ENCODE peak calls at places on chromosomes 11 and 22, in five cellular contexts. One of them, this sample, is unnamed.

GRCh38 chr11:43644626-43645299 is 35.8 kb upstream of the HSD17B12 start:
- DNase-seq in thoracic aorta: no peak
- DNase-seq in heart left ventricle: no peak
- DNase-seq in astrocyte: peak
- DNase-seq in upper lobe of right lung: no peak
- DNase-seq in this sample: no peak

GRCh38 chr22:32695451-32695891 is 106.0 kb upstream of the TIMP3 start:
- DNase-seq in thoracic aorta: no peak
- DNase-seq in heart left ventricle: no peak
- DNase-seq in astrocyte: peak
- DNase-seq in upper lobe of right lung: no peak
- DNase-seq in this sample: peak

GRCh38 chr11:64356498-64357411 is 2.2 kb upstream of the RPS6KA4 start:
- DNase-seq in thoracic aorta: no peak
- DNase-seq in heart left ventricle: no peak
- DNase-seq in astrocyte: no peak
- DNase-seq in upper lobe of right lung: peak
- DNase-seq in this sample: no peak

GRCh38 chr11:129813216-129813791 is 2.3 kb upstream of the TMEM45B start:
- DNase-seq in thoracic aorta: no peak
- DNase-seq in heart left ventricle: no peak
- DNase-seq in astrocyte: no peak
- DNase-seq in upper lobe of right lung: no peak
- DNase-seq in this sample: no peak

GRCh38 chr11:64165482-64165841 is 451 bp downstream of the MACROD1 start:
- DNase-seq in thoracic aorta: no peak
- DNase-seq in heart left ventricle: no peak
- DNase-seq in astrocyte: no peak
- DNase-seq in upper lobe of right lung: peak
- DNase-seq in this sample: no peak

GRCh38 chr22:19480173-19480568 is 451 bp downstream of the CDC45 start:
- DNase-seq in thoracic aorta: no peak
- DNase-seq in heart left ventricle: no peak
- DNase-seq in astrocyte: no peak
- DNase-seq in upper lobe of right lung: no peak
- DNase-seq in this sample: no peak

GRCh38 chr11:28146123-28146751 is 38.0 kb downstream of the METTL15 start:
- DNase-seq in thoracic aorta: no peak
- DNase-seq in heart left ventricle: no peak
- DNase-seq in astrocyte: peak
- DNase-seq in upper lobe of right lung: no peak
- DNase-seq in this sample: peak

GRCh38 chr11:82873919-82874333 is 26.3 kb downstream of the PRCP start:
- DNase-seq in thoracic aorta: no peak
- DNase-seq in heart left ventricle: no peak
- DNase-seq in astrocyte: no peak
- DNase-seq in upper lobe of right lung: no peak
- DNase-seq in this sample: no peak

GRCh38 chr22:17412232-17412631 is 43.0 kb downstream of the CECR2 start:
- DNase-seq in thoracic aorta: no peak
- DNase-seq in heart left ventricle: no peak
- DNase-seq in astrocyte: no peak
- DNase-seq in upper lobe of right lung: peak
- DNase-seq in this sample: no peak

GRCh38 chr11:65448418-65449196 is 26.0 kb downstream of the NEAT1 start:
- DNase-seq in thoracic aorta: no peak
- DNase-seq in heart left ventricle: no peak
- DNase-seq in astrocyte: no peak
- DNase-seq in upper lobe of right lung: no peak
- DNase-seq in this sample: no peak

GRCh38 chr22:50016988-50017700 is 4.6 kb upstream of the IL17REL start:
- DNase-seq in thoracic aorta: no peak
- DNase-seq in heart left ventricle: peak
- DNase-seq in astrocyte: peak
- DNase-seq in upper lobe of right lung: no peak
- DNase-seq in this sample: peak

GRCh38 chr22:35863432-35863831 is 145.8 kb downstream of the APOL5 start:
- DNase-seq in thoracic aorta: no peak
- DNase-seq in heart left ventricle: no peak
- DNase-seq in astrocyte: no peak
- DNase-seq in upper lobe of right lung: no peak
- DNase-seq in this sample: no peak

GRCh38 chr22:30882974-30883533 is 85.5 kb downstream of the MORC2 start:
- DNase-seq in thoracic aorta: no peak
- DNase-seq in heart left ventricle: peak
- DNase-seq in astrocyte: no peak
- DNase-seq in upper lobe of right lung: peak
- DNase-seq in this sample: no peak

GRCh38 chr11:24457985-24458384 is 38.9 kb upstream of the LUZP2 start:
- DNase-seq in thoracic aorta: no peak
- DNase-seq in heart left ventricle: no peak
- DNase-seq in astrocyte: no peak
- DNase-seq in upper lobe of right lung: no peak
- DNase-seq in this sample: no peak

GRCh38 chr22:25081409-25081824 is 118.2 kb upstream of the CRYBB3 start:
- DNase-seq in thoracic aorta: no peak
- DNase-seq in heart left ventricle: no peak
- DNase-seq in astrocyte: no peak
- DNase-seq in upper lobe of right lung: no peak
- DNase-seq in this sample: peak

GRCh38 chr11:110430267-110431211 is 791 bp downstream of the FDX1 start:
- DNase-seq in thoracic aorta: no peak
- DNase-seq in heart left ventricle: no peak
- DNase-seq in astrocyte: peak
- DNase-seq in upper lobe of right lung: peak
- DNase-seq in this sample: no peak

GRCh38 chr11:37371346-37371970 is 773.4 kb upstream of the RAG2 start:
- DNase-seq in thoracic aorta: no peak
- DNase-seq in heart left ventricle: no peak
- DNase-seq in astrocyte: no peak
- DNase-seq in upper lobe of right lung: no peak
- DNase-seq in this sample: no peak

GRCh38 chr11:117316197-117316961 is at the start of gene BACE1:
- DNase-seq in thoracic aorta: peak
- DNase-seq in heart left ventricle: peak
- DNase-seq in astrocyte: peak
- DNase-seq in upper lobe of right lung: peak
- DNase-seq in this sample: peak

GRCh38 chr11:12390258-12390657 is 12.9 kb downstream of the PARVA start:
- DNase-seq in thoracic aorta: no peak
- DNase-seq in heart left ventricle: no peak
- DNase-seq in astrocyte: no peak
- DNase-seq in upper lobe of right lung: no peak
- DNase-seq in this sample: no peak

GRCh38 chr11:111846640-111847039 is 24.7 kb downstream of the ALG9 start:
- DNase-seq in thoracic aorta: no peak
- DNase-seq in heart left ventricle: no peak
- DNase-seq in astrocyte: peak
- DNase-seq in upper lobe of right lung: no peak
- DNase-seq in this sample: no peak

GRCh38 chr11:108965602-108966001 is 300.7 kb downstream of the DDX10 start:
- DNase-seq in thoracic aorta: no peak
- DNase-seq in heart left ventricle: no peak
- DNase-seq in astrocyte: peak
- DNase-seq in upper lobe of right lung: no peak
- DNase-seq in this sample: no peak

GRCh38 chr11:68583047-68583446 is 101.3 kb upstream of the GAL start:
- DNase-seq in thoracic aorta: no peak
- DNase-seq in heart left ventricle: no peak
- DNase-seq in astrocyte: peak
- DNase-seq in upper lobe of right lung: no peak
- DNase-seq in this sample: peak

GRCh38 chr22:39297490-39298193 is 21.8 kb downstream of the RPL3 start:
- DNase-seq in thoracic aorta: no peak
- DNase-seq in heart left ventricle: no peak
- DNase-seq in astrocyte: peak
- DNase-seq in upper lobe of right lung: no peak
- DNase-seq in this sample: no peak

GRCh38 chr11:43955381-43956118 is 13.1 kb downstream of the C11orf96 start:
- DNase-seq in thoracic aorta: no peak
- DNase-seq in heart left ventricle: no peak
- DNase-seq in astrocyte: peak
- DNase-seq in upper lobe of right lung: no peak
- DNase-seq in this sample: no peak

GRCh38 chr22:24400726-24401596 is 26.4 kb upstream of the ADORA2A start:
- DNase-seq in thoracic aorta: no peak
- DNase-seq in heart left ventricle: no peak
- DNase-seq in astrocyte: peak
- DNase-seq in upper lobe of right lung: no peak
- DNase-seq in this sample: no peak

GRCh38 chr11:71999360-71999759 is 651 bp downstream of the IL18BP start:
- DNase-seq in thoracic aorta: no peak
- DNase-seq in heart left ventricle: no peak
- DNase-seq in astrocyte: no peak
- DNase-seq in upper lobe of right lung: no peak
- DNase-seq in this sample: no peak

GRCh38 chr11:65506316-65506769 is 7.5 kb downstream of the MALAT1 start:
- DNase-seq in thoracic aorta: no peak
- DNase-seq in heart left ventricle: no peak
- DNase-seq in astrocyte: no peak
- DNase-seq in upper lobe of right lung: no peak
- DNase-seq in this sample: no peak

GRCh38 chr22:20438678-20439492 is 1.3 kb upstream of the SCARF2 start:
- DNase-seq in thoracic aorta: no peak
- DNase-seq in heart left ventricle: peak
- DNase-seq in astrocyte: no peak
- DNase-seq in upper lobe of right lung: peak
- DNase-seq in this sample: no peak

DNA sequence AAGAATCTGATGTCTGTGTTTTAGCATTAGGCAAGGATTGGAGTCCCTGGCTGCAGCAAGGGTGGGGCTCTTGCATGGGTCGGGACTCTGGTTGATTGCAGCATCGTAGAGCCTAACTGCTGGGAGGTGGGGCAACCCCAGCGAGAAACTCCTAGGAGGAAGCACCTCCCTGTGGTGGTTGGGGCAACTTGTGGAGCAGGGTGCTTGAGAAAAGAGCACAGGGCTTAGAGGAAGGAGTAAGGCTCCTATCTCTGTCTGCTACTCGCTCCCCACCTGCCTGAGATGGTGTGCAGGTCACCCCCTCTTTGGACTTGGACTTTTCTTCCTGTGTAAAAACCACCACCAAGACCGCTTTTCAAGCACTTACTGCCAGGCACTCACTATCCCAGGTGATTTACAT is 15.6 kb downstream of the SREBF2 start:
- DNase-seq in thoracic aorta: no peak
- DNase-seq in heart left ventricle: no peak
- DNase-seq in astrocyte: no peak
- DNase-seq in upper lobe of right lung: peak
- DNase-seq in this sample: no peak
- TF ChIP-seq CTCF in thoracic aorta: no peak
- TF ChIP-seq CTCF in heart left ventricle: no peak
- TF ChIP-seq CTCF in astrocyte: no peak
- TF ChIP-seq CTCF in upper lobe of right lung: no peak
- TF ChIP-seq CTCF in this sample: no peak

DNA sequence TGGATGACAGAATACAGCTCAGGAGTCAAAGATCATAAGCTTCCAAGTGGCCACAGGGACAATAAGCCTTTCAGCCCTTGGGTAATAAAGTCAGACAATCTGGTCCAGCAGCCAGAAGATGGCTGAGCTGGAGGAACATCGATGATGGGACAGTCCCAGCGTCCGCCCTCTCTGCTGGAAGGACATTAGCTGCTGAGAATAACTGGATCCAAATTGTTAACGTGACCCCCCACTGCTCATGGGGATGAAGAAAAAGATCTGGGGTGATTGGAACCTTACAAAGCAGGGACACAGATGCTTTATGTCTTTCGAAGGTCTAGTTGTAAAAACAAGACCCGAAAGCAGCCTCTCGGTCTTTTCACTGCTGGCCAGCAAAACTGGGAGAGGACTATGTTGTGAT is 71.0 kb downstream of the IGLL5 start:
- DNase-seq in thoracic aorta: no peak
- DNase-seq in heart left ventricle: peak
- DNase-seq in astrocyte: no peak
- DNase-seq in upper lobe of right lung: no peak
- DNase-seq in this sample: no peak
- H3K27ac ChIP-seq in thoracic aorta: no peak
- H3K27ac ChIP-seq in heart left ventricle: no peak
- H3K27ac ChIP-seq in astrocyte: no peak
- H3K27ac ChIP-seq in upper lobe of right lung: no peak
- H3K27ac ChIP-seq in this sample: no peak

DNA sequence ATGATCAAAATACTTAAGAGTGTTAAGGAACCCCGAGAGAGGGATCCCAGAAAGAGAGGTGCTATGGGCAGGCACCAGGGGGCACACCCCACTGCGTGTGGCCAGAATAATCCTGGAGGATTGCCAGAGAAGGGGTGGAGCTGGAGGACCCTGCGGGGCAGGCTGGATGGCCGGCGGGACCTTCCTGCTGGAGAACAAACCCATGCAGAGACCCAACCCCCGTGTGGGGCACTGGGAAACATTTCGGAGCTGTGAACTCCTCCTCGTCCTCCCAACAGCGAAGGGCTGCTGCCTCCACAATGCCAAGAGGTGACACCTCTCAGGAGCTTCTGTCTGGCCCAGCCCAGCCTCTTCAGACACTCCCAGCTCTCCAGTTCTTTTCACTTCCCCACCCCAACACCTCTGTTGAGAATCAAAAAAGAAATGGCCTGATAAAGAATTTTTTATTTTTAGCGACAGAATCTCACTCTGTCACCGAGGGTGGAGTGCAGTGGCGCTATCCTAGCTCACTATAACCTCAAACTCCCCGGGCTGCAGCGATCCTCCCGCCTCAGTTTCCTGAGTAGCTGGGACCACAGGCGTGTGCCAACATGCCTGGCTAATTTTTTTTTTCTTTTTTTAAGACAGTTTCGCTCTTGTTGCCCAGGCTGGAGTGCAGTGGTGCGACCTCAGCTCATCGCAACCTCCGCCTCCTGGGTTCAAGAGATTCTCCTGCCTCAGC is 25.6 kb downstream of the RHOD start:
- DNase-seq in thoracic aorta: no peak
- DNase-seq in heart left ventricle: peak
- DNase-seq in astrocyte: no peak
- DNase-seq in upper lobe of right lung: no peak
- DNase-seq in this sample: no peak
- TF ChIP-seq CTCF in thoracic aorta: no peak
- TF ChIP-seq CTCF in heart left ventricle: no peak
- TF ChIP-seq CTCF in astrocyte: no peak
- TF ChIP-seq CTCF in upper lobe of right lung: no peak
- TF ChIP-seq CTCF in this sample: no peak

DNA sequence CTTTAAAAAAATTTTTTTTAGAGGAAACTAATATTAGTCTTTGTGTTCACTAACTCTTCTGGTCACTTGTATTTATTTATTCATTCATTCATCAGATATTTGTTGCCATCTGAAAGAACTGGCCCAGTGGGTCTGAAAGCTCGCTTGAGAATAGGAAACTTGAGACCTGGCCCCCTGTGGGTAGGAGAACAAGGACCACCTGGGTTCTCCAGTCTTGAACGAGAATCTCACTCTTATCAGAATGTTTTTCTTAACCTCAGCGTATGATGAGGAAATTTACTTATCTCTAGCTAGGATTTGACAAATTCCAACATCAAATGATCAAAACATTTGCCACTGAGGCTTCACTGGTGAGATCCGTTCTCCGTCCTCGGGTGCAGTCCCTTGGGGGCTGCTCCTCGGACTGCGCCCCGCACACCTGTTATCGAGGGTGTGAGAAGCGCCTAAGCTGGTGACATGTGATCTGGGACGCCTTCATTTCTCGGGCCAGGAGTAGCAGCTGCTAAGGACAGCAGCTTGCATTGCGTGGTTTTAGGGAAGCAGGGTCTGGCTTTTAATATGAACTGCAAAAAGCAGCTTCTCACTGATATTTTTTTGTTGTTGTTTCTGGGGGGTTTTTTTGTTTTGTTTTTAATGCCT is 6.3 kb downstream of the C22orf31 start:
- DNase-seq in thoracic aorta: no peak
- DNase-seq in heart left ventricle: no peak
- DNase-seq in astrocyte: no peak
- DNase-seq in upper lobe of right lung: no peak
- DNase-seq in this sample: no peak
- H3K27ac ChIP-seq in thoracic aorta: no peak
- H3K27ac ChIP-seq in heart left ventricle: no peak
- H3K27ac ChIP-seq in astrocyte: no peak
- H3K27ac ChIP-seq in upper lobe of right lung: no peak
- H3K27ac ChIP-seq in this sample: no peak

This sample was measured in RWPE1.